ENCODE peak calls at places on chromosomes 3 and 15, in six cellular contexts. One of them, this sample, is unnamed.

GRCh38 chr3:67647390-67647878 is 7.0 kb downstream of the SUCLG2 start:
- DNase-seq in tibial artery: no peak
- DNase-seq in neural crest cell: no peak
- DNase-seq in GM20000: no peak
- DNase-seq in OCI-LY7: no peak
- DNase-seq in upper lobe of right lung: no peak
- DNase-seq in this sample: no peak

GRCh38 chr3:149003653-149004305 is 12.4 kb downstream of the GYG1 start:
- DNase-seq in tibial artery: no peak
- DNase-seq in GM20000: peak
- DNase-seq in OCI-LY7: peak
- DNase-seq in upper lobe of right lung: no peak
- DNase-seq in neural crest cell: no peak
- DNase-seq in this sample: no peak

GRCh38 chr15:57153140-57153539 is 223.2 kb upstream of the CGNL1 start:
- DNase-seq in upper lobe of right lung: no peak
- DNase-seq in OCI-LY7: no peak
- DNase-seq in GM20000: peak
- DNase-seq in tibial artery: no peak
- DNase-seq in neural crest cell: no peak
- DNase-seq in this sample: no peak

GRCh38 chr3:137409584-137409983 is 354.5 kb upstream of the SOX14 start:
- DNase-seq in neural crest cell: no peak
- DNase-seq in OCI-LY7: no peak
- DNase-seq in upper lobe of right lung: no peak
- DNase-seq in tibial artery: no peak
- DNase-seq in GM20000: no peak
- DNase-seq in this sample: no peak

GRCh38 chr15:72375501-72375845 is 341 bp downstream of the HEXA start:
- DNase-seq in upper lobe of right lung: no peak
- DNase-seq in neural crest cell: no peak
- DNase-seq in OCI-LY7: no peak
- DNase-seq in tibial artery: peak
- DNase-seq in GM20000: no peak
- DNase-seq in this sample: no peak

GRCh38 chr3:142447308-142447851 is 457 bp downstream of the XRN1 start:
- DNase-seq in neural crest cell: peak
- DNase-seq in upper lobe of right lung: peak
- DNase-seq in GM20000: peak
- DNase-seq in OCI-LY7: peak
- DNase-seq in tibial artery: peak
- DNase-seq in this sample: peak

GRCh38 chr3:79326642-79327041 is 441.2 kb downstream of the ROBO1 start:
- DNase-seq in neural crest cell: no peak
- DNase-seq in upper lobe of right lung: no peak
- DNase-seq in tibial artery: no peak
- DNase-seq in GM20000: no peak
- DNase-seq in OCI-LY7: no peak
- DNase-seq in this sample: no peak

GRCh38 chr3:48240000-48240710 is 749 bp upstream of the ZNF589 start:
- DNase-seq in GM20000: no peak
- DNase-seq in neural crest cell: peak
- DNase-seq in OCI-LY7: no peak
- DNase-seq in tibial artery: no peak
- DNase-seq in upper lobe of right lung: peak
- DNase-seq in this sample: no peak

GRCh38 chr3:31853580-31853979 is 127.5 kb downstream of the OSBPL10 start:
- DNase-seq in OCI-LY7: peak
- DNase-seq in GM20000: no peak
- DNase-seq in tibial artery: no peak
- DNase-seq in upper lobe of right lung: no peak
- DNase-seq in neural crest cell: no peak
- DNase-seq in this sample: no peak

GRCh38 chr3:69604735-69605435 is 134.4 kb upstream of the MITF start:
- DNase-seq in upper lobe of right lung: no peak
- DNase-seq in GM20000: no peak
- DNase-seq in neural crest cell: no peak
- DNase-seq in tibial artery: no peak
- DNase-seq in OCI-LY7: no peak
- DNase-seq in this sample: no peak

GRCh38 chr3:51963951-51964451 is 3.3 kb downstream of the PCBP4 start:
- DNase-seq in GM20000: no peak
- DNase-seq in upper lobe of right lung: no peak
- DNase-seq in OCI-LY7: no peak
- DNase-seq in neural crest cell: no peak
- DNase-seq in tibial artery: no peak
- DNase-seq in this sample: no peak

GRCh38 chr3:108462899-108463298 is 47.5 kb downstream of the MYH15 start:
- DNase-seq in upper lobe of right lung: no peak
- DNase-seq in GM20000: no peak
- DNase-seq in neural crest cell: no peak
- DNase-seq in OCI-LY7: no peak
- DNase-seq in tibial artery: no peak
- DNase-seq in this sample: no peak

GRCh38 chr3:131591394-131591990 is 88.7 kb upstream of the MRPL3 start:
- DNase-seq in OCI-LY7: no peak
- DNase-seq in upper lobe of right lung: no peak
- DNase-seq in tibial artery: no peak
- DNase-seq in neural crest cell: no peak
- DNase-seq in GM20000: no peak
- DNase-seq in this sample: no peak

GRCh38 chr15:84818221-84819131 is 1.3 kb downstream of the ALPK3 start:
- DNase-seq in OCI-LY7: peak
- DNase-seq in GM20000: no peak
- DNase-seq in tibial artery: peak
- DNase-seq in neural crest cell: peak
- DNase-seq in upper lobe of right lung: peak
- DNase-seq in this sample: peak

GRCh38 chr3:192875971-192876565 is 41.6 kb downstream of the MB21D2 start:
- DNase-seq in tibial artery: no peak
- DNase-seq in GM20000: no peak
- DNase-seq in neural crest cell: no peak
- DNase-seq in upper lobe of right lung: no peak
- DNase-seq in OCI-LY7: no peak
- DNase-seq in this sample: no peak

GRCh38 chr3:120196333-120196732 is 88.7 kb downstream of the GPR156 start:
- DNase-seq in upper lobe of right lung: no peak
- DNase-seq in GM20000: no peak
- DNase-seq in tibial artery: no peak
- DNase-seq in OCI-LY7: no peak
- DNase-seq in neural crest cell: no peak
- DNase-seq in this sample: no peak

GRCh38 chr3:114538211-114538610 is 244.4 kb downstream of the TIGIT start:
- DNase-seq in upper lobe of right lung: no peak
- DNase-seq in GM20000: no peak
- DNase-seq in OCI-LY7: no peak
- DNase-seq in neural crest cell: no peak
- DNase-seq in tibial artery: no peak
- DNase-seq in this sample: no peak

GRCh38 chr15:49370782-49371181 is 52.3 kb upstream of the FGF7 start:
- DNase-seq in OCI-LY7: peak
- DNase-seq in neural crest cell: no peak
- DNase-seq in GM20000: no peak
- DNase-seq in upper lobe of right lung: no peak
- DNase-seq in tibial artery: no peak
- DNase-seq in this sample: no peak

GRCh38 chr15:81002254-81003022 is 1.7 kb downstream of the TLNRD1 start:
- DNase-seq in tibial artery: no peak
- DNase-seq in neural crest cell: no peak
- DNase-seq in upper lobe of right lung: no peak
- DNase-seq in OCI-LY7: no peak
- DNase-seq in GM20000: peak
- DNase-seq in this sample: no peak

GRCh38 chr15:34084086-34084485 is 17.6 kb downstream of the EMC7 start:
- DNase-seq in upper lobe of right lung: no peak
- DNase-seq in OCI-LY7: no peak
- DNase-seq in GM20000: no peak
- DNase-seq in tibial artery: no peak
- DNase-seq in neural crest cell: no peak
- DNase-seq in this sample: no peak

DNA sequence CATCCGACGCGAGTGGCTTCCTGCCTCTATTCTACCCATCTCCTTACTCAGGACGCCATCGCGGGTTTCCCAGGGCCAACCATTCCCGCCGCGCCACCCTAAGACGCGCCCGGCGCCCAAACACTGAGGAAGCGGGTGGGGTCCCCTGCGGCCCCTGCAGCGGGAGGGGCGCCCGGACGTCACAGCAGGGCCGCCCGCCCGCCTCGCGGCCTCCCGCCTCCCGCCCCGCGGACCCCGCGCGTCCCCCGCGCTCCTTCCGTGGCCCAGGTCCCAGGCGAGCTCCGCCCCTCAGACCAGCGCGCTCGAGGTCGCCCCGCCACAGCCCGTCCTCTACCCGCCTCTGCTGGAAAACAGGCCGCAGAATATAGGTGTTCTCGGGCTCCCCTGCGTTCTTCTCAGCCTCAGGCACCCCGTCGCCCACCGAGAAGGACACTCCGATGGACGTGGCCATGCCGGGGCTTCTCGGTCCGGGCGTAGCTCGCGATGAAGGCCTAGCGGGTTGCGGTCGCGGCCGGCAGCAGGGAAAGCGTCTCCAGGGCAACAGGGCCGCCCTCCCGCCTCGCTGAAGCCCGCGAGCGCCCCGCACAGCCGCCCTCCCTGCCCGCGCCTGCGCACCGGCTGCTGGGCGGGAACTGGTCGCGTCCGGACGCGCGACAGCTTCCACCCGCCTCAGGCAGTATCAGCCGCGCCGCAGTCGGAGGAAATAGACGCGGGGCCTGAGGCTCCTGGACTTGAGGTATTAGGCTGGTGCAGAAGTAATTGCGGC is at the start of gene DYNLT2B:
- DNase-seq in upper lobe of right lung: peak
- DNase-seq in OCI-LY7: peak
- DNase-seq in neural crest cell: peak
- DNase-seq in tibial artery: peak
- DNase-seq in GM20000: peak
- DNase-seq in this sample: peak
- TF ChIP-seq CTCF in upper lobe of right lung: no peak
- TF ChIP-seq CTCF in OCI-LY7: peak
- TF ChIP-seq CTCF in neural crest cell: no peak
- TF ChIP-seq CTCF in tibial artery: no peak
- TF ChIP-seq CTCF in GM20000: no peak
- TF ChIP-seq CTCF in this sample: peak

DNA sequence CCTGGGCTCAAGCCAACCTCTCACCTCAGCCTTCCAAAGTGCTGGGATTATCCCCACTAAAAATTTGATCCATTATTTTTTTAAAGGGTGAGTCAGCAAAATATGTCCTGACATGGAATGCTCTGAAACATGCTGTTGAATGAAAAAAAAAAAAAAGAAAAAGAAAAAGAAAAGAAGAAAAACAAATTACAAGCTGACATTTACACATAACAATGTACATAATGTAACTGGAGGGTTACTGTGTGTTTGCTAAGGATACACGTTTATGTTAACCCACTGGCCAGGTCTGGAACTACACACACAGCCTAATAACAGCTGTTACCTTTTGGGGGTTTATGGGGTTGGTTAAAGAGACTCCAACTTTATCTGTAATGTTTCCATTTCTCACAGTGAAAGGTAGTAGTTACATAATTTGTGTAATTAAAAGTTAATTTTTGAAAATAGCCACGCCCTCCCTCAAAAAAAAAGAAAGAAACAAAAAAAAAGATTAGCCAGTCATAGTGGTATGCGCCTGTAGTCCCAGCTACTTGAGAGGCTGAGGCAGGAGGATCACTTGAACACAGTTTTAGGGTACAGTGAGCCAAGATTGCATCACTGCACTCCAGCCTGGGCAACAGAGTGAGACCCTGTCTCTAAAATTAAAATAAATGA is 3.1 kb upstream of the MESP2 start:
- DNase-seq in OCI-LY7: peak
- DNase-seq in neural crest cell: no peak
- DNase-seq in upper lobe of right lung: no peak
- DNase-seq in GM20000: no peak
- DNase-seq in tibial artery: no peak
- DNase-seq in this sample: no peak
- TF ChIP-seq CTCF in OCI-LY7: peak
- TF ChIP-seq CTCF in neural crest cell: peak
- TF ChIP-seq CTCF in upper lobe of right lung: peak
- TF ChIP-seq CTCF in GM20000: no peak
- TF ChIP-seq CTCF in tibial artery: no peak
- TF ChIP-seq CTCF in this sample: peak

DNA sequence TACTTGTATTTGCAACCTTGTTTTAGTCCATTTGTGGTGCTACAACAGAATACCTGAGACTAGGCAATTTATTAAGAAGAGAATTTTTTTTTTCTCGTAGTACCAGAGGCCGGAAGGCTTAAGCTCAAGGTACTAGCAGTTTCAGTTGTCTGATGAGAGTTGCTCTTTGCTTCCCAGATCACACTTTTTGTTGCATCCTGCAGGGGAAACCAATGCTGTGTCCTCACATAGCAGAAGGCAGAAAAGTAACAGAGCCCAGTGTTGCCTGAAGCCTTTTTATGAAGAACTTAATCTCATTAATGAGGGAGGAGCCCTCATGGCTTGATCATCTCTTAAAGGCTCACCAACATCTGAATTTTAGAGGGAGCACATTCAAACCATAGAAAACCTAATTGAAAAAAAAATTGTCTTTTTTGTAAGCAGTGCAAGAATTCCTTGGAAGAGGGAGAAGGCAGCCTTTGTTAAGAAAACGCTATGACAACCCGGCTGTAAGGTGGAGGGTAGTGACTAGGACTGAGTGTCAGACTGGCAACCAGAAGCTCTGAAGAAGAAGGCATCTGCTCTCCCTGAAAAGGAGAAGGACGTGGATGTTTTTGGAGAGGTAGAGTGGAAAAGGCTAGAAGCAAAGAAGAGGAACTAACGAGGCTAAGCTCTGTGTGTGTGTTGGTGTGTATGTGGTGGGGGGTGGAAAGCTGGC is 1245.3 kb downstream of the ROBO2 start:
- DNase-seq in GM20000: no peak
- DNase-seq in tibial artery: no peak
- DNase-seq in neural crest cell: no peak
- DNase-seq in OCI-LY7: no peak
- DNase-seq in upper lobe of right lung: no peak
- DNase-seq in this sample: no peak
- TF ChIP-seq CTCF in GM20000: no peak
- TF ChIP-seq CTCF in tibial artery: no peak
- TF ChIP-seq CTCF in neural crest cell: no peak
- TF ChIP-seq CTCF in OCI-LY7: no peak
- TF ChIP-seq CTCF in upper lobe of right lung: no peak
- TF ChIP-seq CTCF in this sample: no peak

GRCh38 chr3:184016820-184017671 is 638 bp downstream of the ABCC5 start:
- DNase-seq in upper lobe of right lung: peak
- DNase-seq in GM20000: peak
- DNase-seq in tibial artery: peak
- DNase-seq in neural crest cell: peak
- DNase-seq in OCI-LY7: peak
- DNase-seq in this sample: peak

GRCh38 chr3:184018424-184018973 is 815 bp upstream of the ABCC5 start:
- DNase-seq in upper lobe of right lung: no peak
- DNase-seq in GM20000: no peak
- DNase-seq in OCI-LY7: no peak
- DNase-seq in tibial artery: no peak
- DNase-seq in neural crest cell: no peak
- DNase-seq in this sample: no peak

GRCh38 chr3:184016169-184016570 is 1.5 kb downstream of the ABCC5 start:
- DNase-seq in upper lobe of right lung: no peak
- DNase-seq in GM20000: no peak
- DNase-seq in neural crest cell: no peak
- DNase-seq in OCI-LY7: no peak
- DNase-seq in tibial artery: no peak
- DNase-seq in this sample: no peak

GRCh38 chr3:184015381-184016019 is 2.2 kb downstream of the ABCC5 start:
- DNase-seq in GM20000: no peak
- DNase-seq in neural crest cell: no peak
- DNase-seq in OCI-LY7: no peak
- DNase-seq in upper lobe of right lung: no peak
- DNase-seq in tibial artery: no peak
- DNase-seq in this sample: no peak

GRCh38 chr3:184017672-184018423 is at the start of gene ABCC5:
- DNase-seq in tibial artery: peak
- DNase-seq in GM20000: peak
- DNase-seq in upper lobe of right lung: peak
- DNase-seq in OCI-LY7: peak
- DNase-seq in neural crest cell: peak
- DNase-seq in this sample: peak
- TF ChIP-seq CTCF in tibial artery: no peak
- TF ChIP-seq CTCF in GM20000: no peak
- TF ChIP-seq CTCF in upper lobe of right lung: peak
- TF ChIP-seq CTCF in OCI-LY7: peak
- TF ChIP-seq CTCF in neural crest cell: peak
- TF ChIP-seq CTCF in this sample: no peak

This sample was measured in DND-41.